ENCODE peak calls at places on chromosomes 5 and 9, in four cellular contexts. X, L, E and U are unnamed samples.

GRCh38 chr9:75896193-75896592 is 5.7 kb downstream of the PCSK5 start:
- DNase-seq in X (peak), L (no peak), E (peak), U (no peak)

GRCh38 chr5:33338336-33339110 is 102.2 kb upstream of the TARS1 start:
- DNase-seq in X (no peak), L (no peak), E (no peak), U (no peak)

GRCh38 chr9:127283917-127284316 is 19.3 kb downstream of the GARNL3 start:
- DNase-seq in X (no peak), L (no peak), E (peak), U (peak)

GRCh38 chr5:8683528-8683927 is 814.6 kb downstream of the MTRR start:
- DNase-seq in X (no peak), L (no peak), E (no peak), U (no peak)

GRCh38 chr5:180787711-180788431 is 14.7 kb downstream of the MGAT1 start:
- DNase-seq in X (no peak), L (no peak), E (peak), U (no peak)

GRCh38 chr5:151739939-151740335 is 18.5 kb downstream of the ATOX1 start:
- DNase-seq in X (no peak), L (no peak), E (peak), U (peak)

GRCh38 chr9:136851941-136852663 is at the start of gene MAMDC4:
- DNase-seq in X (no peak), L (peak), E (no peak), U (no peak)

GRCh38 chr5:146233441-146233840 is 30.0 kb downstream of the RBM27 start:
- DNase-seq in X (peak), L (peak), E (no peak), U (no peak)

GRCh38 chr5:52706775-52707174 is 80.9 kb upstream of the ITGA1 start:
- DNase-seq in X (no peak), L (no peak), E (no peak), U (no peak)

GRCh38 chr5:33513786-33514185 is 73.0 kb downstream of the TARS1 start:
- DNase-seq in X (no peak), L (no peak), E (no peak), U (no peak)

GRCh38 chr5:115465416-115465815 is 79.2 kb downstream of the FEM1C start:
- DNase-seq in X (no peak), L (no peak), E (no peak), U (no peak)

GRCh38 chr9:131925677-131926076 is 154.0 kb downstream of the MED27 start:
- DNase-seq in X (no peak), L (no peak), E (no peak), U (no peak)

GRCh38 chr5:149238540-149238939 is 33.1 kb upstream of the AFAP1L1 start:
- DNase-seq in X (no peak), L (no peak), E (no peak), U (no peak)

GRCh38 chr9:114250235-114250568 is 72.7 kb upstream of the ORM1 start:
- DNase-seq in X (peak), L (peak), E (peak), U (peak)

GRCh38 chr5:153403470-153403869 is 87.0 kb upstream of the GRIA1 start:
- DNase-seq in X (no peak), L (no peak), E (no peak), U (no peak)

GRCh38 chr5:151663617-151664322 is 22.9 kb downstream of the SPARC start:
- DNase-seq in X (peak), L (peak), E (no peak), U (no peak)

GRCh38 chr5:135709103-135709660 is 125.3 kb upstream of the SLC25A48 start:
- DNase-seq in X (no peak), L (no peak), E (no peak), U (no peak)

GRCh38 chr5:136040746-136041415 is 12.1 kb downstream of the TGFBI start:
- DNase-seq in X (no peak), L (no peak), E (no peak), U (no peak)

GRCh38 chr9:89622933-89623861 is 18.4 kb downstream of the GADD45G start:
- DNase-seq in X (no peak), L (no peak), E (no peak), U (no peak)

GRCh38 chr9:19171271-19171670 is 44.0 kb upstream of the PLIN2 start:
- DNase-seq in X (no peak), L (no peak), E (no peak), U (no peak)

GRCh38 chr5:27568811-27569210 is 530.4 kb upstream of the CDH9 start:
- DNase-seq in X (no peak), L (no peak), E (peak), U (no peak)

GRCh38 chr9:136728080-136728547 is 14.6 kb downstream of the LCN10 start:
- DNase-seq in X (peak), L (peak), E (peak), U (peak)

GRCh38 chr5:56588636-56589485 is 226.5 kb upstream of the MAP3K1 start:
- DNase-seq in X (peak), L (peak), E (no peak), U (no peak)

GRCh38 chr5:139895647-139896046 is 100.0 kb downstream of the PSD2 start:
- DNase-seq in X (no peak), L (peak), E (no peak), U (no peak)

GRCh38 chr5:76403713-76403962 is 553 bp downstream of the IQGAP2 start:
- DNase-seq in X (no peak), L (no peak), E (no peak), U (no peak)

GRCh38 chr5:38660194-38660668 is 103.8 kb upstream of the LIFR start:
- DNase-seq in X (peak), L (no peak), E (no peak), U (no peak)

GRCh38 chr5:51382508-51382758 is 815 bp upstream of the ISL1 start:
- DNase-seq in X (no peak), L (no peak), E (no peak), U (no peak)

GRCh38 chr5:51382759-51383493 is at the start of gene ISL1:
- DNase-seq in X (no peak), L (no peak), E (peak), U (no peak)

GRCh38 chr5:51385214-51385613 is 2.0 kb downstream of the ISL1 start:
- DNase-seq in X (no peak), L (no peak), E (no peak), U (no peak)

GRCh38 chr5:51384281-51384840 is 1.1 kb downstream of the ISL1 start:
- DNase-seq in X (no peak), L (no peak), E (no peak), U (no peak)

DNA sequence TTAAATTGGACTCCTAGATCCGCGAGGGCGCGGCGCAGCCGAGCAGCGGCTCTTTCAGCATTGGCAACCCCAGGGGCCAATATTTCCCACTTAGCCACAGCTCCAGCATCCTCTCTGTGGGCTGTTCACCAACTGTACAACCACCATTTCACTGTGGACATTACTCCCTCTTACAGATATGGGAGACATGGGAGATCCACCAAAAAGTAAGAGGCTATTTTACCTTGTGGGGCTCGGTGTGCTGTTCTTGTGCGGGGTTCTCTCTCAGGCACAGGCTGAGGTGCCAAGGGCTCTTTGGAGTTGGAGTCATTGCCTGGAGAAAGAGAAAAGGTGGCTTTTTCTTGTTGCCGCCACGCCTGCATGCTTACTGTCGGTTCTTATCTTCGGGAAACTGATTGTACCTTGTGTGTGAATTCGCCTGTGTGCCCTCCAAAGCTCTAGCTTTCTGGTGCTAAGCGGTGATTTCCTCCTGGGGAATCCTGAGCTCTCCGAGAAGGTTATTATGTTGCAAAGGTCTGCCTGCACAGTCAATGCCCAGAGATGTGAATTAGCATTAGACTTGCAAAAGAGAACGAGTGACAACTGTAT is 340 bp downstream of the ISL1 start:
- DNase-seq in X (no peak), L (no peak), E (no peak), U (no peak)
- H3K4me3 ChIP-seq in X (peak), L (peak), E (peak), U (peak)

GRCh38 chr5:103224894-103225246 is 33.7 kb upstream of the MACIR start:
- DNase-seq in X (no peak), L (no peak), E (no peak), U (no peak)
- TF ChIP-seq CTCF in X (no peak), L (no peak), E (no peak), U (no peak)

GRCh38 chr5:178122346-178122745 is 8.5 kb upstream of the RMND5B start:
- DNase-seq in X (no peak), L (no peak), E (no peak), U (no peak)

GRCh38 chr5:178123094-178123986 is 7.5 kb upstream of the RMND5B start:
- DNase-seq in X (no peak), L (no peak), E (no peak), U (no peak)

GRCh38 chr5:178119915-178120660 is 6.8 kb downstream of the N4BP3 start:
- DNase-seq in X (no peak), L (no peak), E (no peak), U (no peak)

GRCh38 chr5:178120661-178121357 is 7.5 kb downstream of the N4BP3 start:
- DNase-seq in X (peak), L (peak), E (peak), U (peak)

DNA sequence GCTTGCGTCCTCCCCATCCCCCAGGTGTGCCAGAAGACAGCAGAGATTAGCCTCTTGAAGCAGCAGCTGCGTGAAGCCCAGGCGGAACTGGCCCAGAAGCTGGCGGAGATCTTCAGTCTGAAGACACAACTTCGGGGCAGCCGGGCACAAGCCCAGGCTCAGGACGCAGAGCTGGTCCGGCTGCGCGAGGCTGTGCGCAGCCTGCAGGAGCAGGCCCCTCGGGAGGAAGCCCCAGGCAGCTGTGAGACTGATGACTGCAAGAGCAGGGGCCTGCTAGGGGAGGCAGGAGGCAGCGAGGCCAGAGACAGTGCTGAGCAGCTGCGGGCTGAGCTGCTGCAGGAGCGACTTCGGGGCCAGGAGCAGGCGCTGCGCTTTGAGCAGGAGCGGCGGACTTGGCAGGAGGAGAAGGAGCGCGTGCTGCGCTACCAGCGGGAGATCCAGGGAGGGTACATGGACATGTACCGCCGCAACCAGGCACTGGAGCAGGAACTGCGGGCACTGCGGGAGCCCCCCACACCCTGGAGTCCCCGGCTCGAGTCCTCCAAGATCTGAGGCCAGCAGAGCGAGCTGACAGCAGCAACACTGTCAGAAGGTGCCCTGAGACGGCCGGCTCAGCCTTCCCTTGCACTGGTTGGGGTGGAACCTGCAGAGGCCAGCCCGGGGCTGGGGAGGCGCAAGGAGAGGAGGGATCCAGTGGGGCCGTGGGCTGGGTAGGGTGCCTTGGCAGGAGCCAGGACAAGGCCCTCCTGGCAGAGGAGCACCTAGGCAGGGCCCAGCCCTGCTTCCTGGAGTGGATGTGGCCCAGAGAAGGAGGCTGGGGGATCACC is 8.3 kb downstream of the N4BP3 start:
- DNase-seq in X (no peak), L (peak), E (no peak), U (no peak)
- H3K4me3 ChIP-seq in X (peak), L (peak), E (no peak), U (no peak)

DNA sequence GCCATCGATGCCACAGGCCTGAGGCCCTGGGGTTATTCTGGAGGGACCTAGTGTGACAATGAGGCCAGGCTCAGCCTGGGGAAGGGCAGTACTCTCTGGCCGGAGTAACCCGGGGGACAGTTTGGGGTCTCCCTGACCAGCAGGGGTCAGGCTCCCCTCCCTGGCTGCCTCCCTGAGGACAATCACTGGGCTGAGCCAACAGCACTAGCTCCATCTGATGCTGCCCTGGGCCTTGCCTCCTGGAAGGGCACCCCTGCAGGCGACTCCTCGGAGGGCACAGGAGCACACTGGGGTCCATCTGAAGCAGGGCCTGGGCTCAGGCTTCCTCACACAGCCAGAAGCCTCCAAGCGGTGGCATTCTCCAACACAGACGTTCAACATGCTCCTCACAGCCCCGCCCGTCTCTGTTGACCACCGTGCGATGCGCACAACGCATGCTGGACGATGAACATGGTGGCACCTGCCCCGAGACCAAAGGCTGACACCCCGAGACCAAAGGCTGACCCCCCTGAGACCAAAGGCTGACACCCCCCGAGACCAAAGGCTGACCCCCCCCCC is 68.3 kb downstream of the ADAMTS2 start:
- DNase-seq in X (no peak), L (no peak), E (no peak), U (no peak)
- TF ChIP-seq CTCF in X (no peak), L (peak), E (peak), U (no peak)